ENCODE peak calls at places on chromosomes 6 and 20, in five cellular contexts. Y is K562, Z is GM12878, B is H1, J is HepG2. R is an unnamed sample.

GRCh38 chr20:41357424-41358163 is 9.0 kb downstream of the EMILIN3 start:
- DNase-seq in B (no peak), Z (no peak), Y (no peak), J (no peak), R (no peak)

GRCh38 chr6:32112436-32112980 is 3.4 kb upstream of the TNXB start:
- DNase-seq in B (no peak), J (no peak), Y (no peak), Z (no peak), R (no peak)

GRCh38 chr6:106128981-106129761 is 43.0 kb downstream of the PRDM1 start:
- DNase-seq in Y (no peak), J (no peak), Z (no peak), B (no peak), R (no peak)

GRCh38 chr20:60362531-60362930 is 404.3 kb downstream of the CDH26 start:
- DNase-seq in Z (no peak), Y (no peak), J (no peak), B (no peak), R (no peak)

GRCh38 chr20:26276811-26277210 is 580.2 kb upstream of the ZNF337 start:
- DNase-seq in B (peak), Y (peak), Z (no peak), J (no peak), R (no peak)

GRCh38 chr6:110430236-110430635 is 14.9 kb upstream of the DDO start:
- DNase-seq in Z (no peak), Y (no peak), J (no peak), B (no peak), R (no peak)

GRCh38 chr6:92114091-92114490 is 1305.3 kb downstream of the EPHA7 start:
- DNase-seq in B (no peak), Z (no peak), Y (no peak), J (no peak), R (no peak)

GRCh38 chr20:5031206-5031557 is 29.9 kb upstream of the SLC23A2 start:
- DNase-seq in Z (no peak), B (no peak), Y (no peak), J (no peak), R (no peak)

GRCh38 chr6:14117158-14118090 is at the start of gene CD83:
- DNase-seq in J (peak), Z (no peak), Y (peak), B (peak), R (peak)

GRCh38 chr20:50378170-50379000 is 131.8 kb upstream of the PTPN1 start:
- DNase-seq in Y (no peak), B (no peak), Z (no peak), J (no peak), R (no peak)

GRCh38 chr20:50374541-50375078 is 135.6 kb upstream of the PTPN1 start:
- DNase-seq in Z (no peak), Y (no peak), J (no peak), B (no peak), R (no peak)

GRCh38 chr20:50379049-50379990 is 130.9 kb upstream of the PTPN1 start:
- DNase-seq in Z (no peak), B (no peak), J (no peak), Y (no peak), R (no peak)

GRCh38 chr20:50376179-50376887 is 133.8 kb upstream of the PTPN1 start:
- DNase-seq in B (no peak), Y (no peak), Z (no peak), J (no peak), R (no peak)

DNA sequence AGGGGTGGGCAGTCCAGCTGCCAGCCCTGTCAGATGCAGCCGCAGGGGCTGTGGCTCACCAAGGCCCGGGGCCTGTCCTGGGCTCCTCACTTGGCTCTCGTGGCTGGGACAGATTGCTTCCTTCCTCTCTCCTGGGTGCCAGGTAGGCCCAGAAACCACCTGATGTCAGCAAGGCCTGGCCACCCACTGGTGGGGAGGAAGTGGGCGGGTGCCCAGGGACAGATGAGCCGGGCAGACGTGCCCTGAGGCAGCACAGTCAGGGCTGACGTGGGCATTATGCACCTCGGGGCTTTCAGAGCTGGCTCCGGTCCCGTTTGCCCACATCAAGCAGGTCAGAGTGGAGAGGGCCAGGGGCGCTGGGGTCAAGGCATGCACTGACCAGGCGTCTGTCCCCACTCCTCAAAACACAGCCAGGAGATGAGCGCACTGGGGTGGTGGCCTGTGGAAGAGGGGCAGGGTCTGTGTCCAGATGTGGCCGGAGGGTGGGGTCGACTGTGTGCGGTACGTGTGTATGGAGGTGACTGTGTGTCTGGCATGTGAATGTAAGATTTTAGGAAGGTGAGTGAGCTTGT is 133.2 kb upstream of the PTPN1 start:
- DNase-seq in Z (no peak), Y (no peak), B (no peak), J (no peak), R (no peak)
- TF ChIP-seq SRF in Z (no peak), Y (no peak), B (no peak), J (no peak), R (no peak)

GRCh38 chr6:129683606-129684322 is 26.2 kb downstream of the ARHGAP18 start:
- DNase-seq in Z (peak), J (peak), B (no peak), Y (peak), R (peak)
- TF ChIP-seq SRF in Z (no peak), J (peak), B (no peak), Y (peak), R (peak)

GRCh38 chr6:168939771-168940170 is 313.9 kb downstream of the THBS2 start:
- DNase-seq in J (no peak), B (no peak), Z (no peak), Y (no peak), R (no peak)

GRCh38 chr6:168942646-168943045 is 311.0 kb downstream of the THBS2 start:
- DNase-seq in Z (no peak), J (no peak), Y (no peak), B (no peak), R (no peak)

GRCh38 chr6:168943231-168943905 is 310.3 kb downstream of the THBS2 start:
- DNase-seq in Y (no peak), Z (no peak), J (no peak), B (no peak), R (no peak)

GRCh38 chr6:168939041-168939440 is 314.6 kb downstream of the THBS2 start:
- DNase-seq in B (no peak), J (no peak), Z (no peak), Y (no peak), R (no peak)

DNA sequence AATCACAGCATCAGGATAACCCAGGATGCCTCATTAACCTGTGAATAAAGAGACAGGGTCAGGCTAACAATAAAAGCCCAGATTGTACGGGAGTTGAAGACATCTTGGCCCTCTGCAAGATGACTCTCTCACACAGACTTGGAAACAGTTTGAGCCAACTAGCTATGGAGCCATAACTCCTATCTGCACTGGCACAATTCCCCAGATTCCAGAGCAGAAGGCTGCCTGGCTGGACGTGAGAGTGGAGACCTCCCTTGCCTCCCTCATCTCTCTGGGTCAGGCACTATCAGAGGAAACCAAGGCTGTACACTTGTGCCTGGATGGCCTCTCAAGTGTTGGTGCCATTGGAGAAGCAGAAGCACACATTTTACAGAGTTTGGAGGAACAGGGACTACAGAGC is 312.6 kb downstream of the THBS2 start:
- DNase-seq in J (no peak), Y (no peak), B (no peak), Z (no peak), R (no peak)
- TF ChIP-seq SRF in J (no peak), Y (no peak), B (no peak), Z (no peak), R (no peak)

GRCh38 chr6:112690497-112691202 is 343.5 kb downstream of the RFPL4B start:
- DNase-seq in J (no peak), Z (no peak), B (no peak), Y (peak), R (no peak)

GRCh38 chr6:112694986-112695385 is 347.9 kb downstream of the RFPL4B start:
- DNase-seq in Z (no peak), B (no peak), J (no peak), Y (no peak), R (no peak)

DNA sequence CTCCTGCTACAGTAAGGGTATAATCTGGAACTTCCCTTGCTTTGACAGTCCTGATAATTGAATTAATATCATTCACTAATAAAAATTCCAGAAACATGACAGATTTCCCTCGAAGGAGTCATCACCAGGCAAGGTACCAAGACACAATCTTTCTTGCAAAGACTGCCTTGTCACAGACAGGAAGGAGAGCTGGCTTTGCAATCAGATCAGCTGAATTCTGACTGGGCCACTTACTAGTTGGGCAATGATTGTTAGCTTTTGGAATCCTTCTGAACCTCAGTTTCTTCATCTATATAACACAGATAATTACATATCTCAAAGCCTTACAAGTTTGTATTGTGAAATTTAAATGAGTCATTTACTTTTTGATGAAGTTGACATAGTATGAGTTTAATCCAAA is 344.2 kb downstream of the RFPL4B start:
- DNase-seq in J (no peak), Y (peak), Z (no peak), B (no peak), R (peak)
- TF ChIP-seq SRF in J (no peak), Y (no peak), Z (no peak), B (no peak), R (no peak)

GRCh38 chr6:19838442-19839236 is 1.5 kb downstream of the ID4 start:
- DNase-seq in J (peak), Z (no peak), B (peak), Y (no peak), R (peak)

GRCh38 chr6:19839237-19839546 is 2.0 kb downstream of the ID4 start:
- DNase-seq in Z (no peak), J (no peak), Y (no peak), B (no peak), R (no peak)

GRCh38 chr6:19839788-19840187 is 2.6 kb downstream of the ID4 start:
- DNase-seq in Z (no peak), J (no peak), B (no peak), Y (no peak), R (no peak)

GRCh38 chr6:19836799-19837510 is at the start of gene ID4:
- DNase-seq in Y (no peak), J (no peak), B (peak), Z (no peak), R (no peak)

GRCh38 chr6:19837511-19838441 is 606 bp downstream of the ID4 start:
- DNase-seq in J (peak), Z (no peak), Y (no peak), B (peak), R (no peak)
- TF ChIP-seq SRF in J (no peak), Z (no peak), Y (no peak), B (no peak), R (no peak)